ENCODE peak calls at places on chromosomes 7 and 10, in seven cellular contexts. Q is mesenchymal stem cell; D is PC-9; T is breast epithelium; Z is body of pancreas; A is adrenal gland; O is CD4-positive, alpha-beta memory T cell. R is an unnamed sample.

GRCh38 chr10:104638861-104639594 is 2.1 kb upstream of the SORCS3 start:
- DNase-seq in Q (no peak), D (no peak), T (no peak), Z (no peak), A (no peak), O (no peak), R (no peak)

GRCh38 chr10:71772832-71773220 is 494 bp downstream of the VSIR start:
- DNase-seq in Q (no peak), D (no peak), T (no peak), Z (no peak), A (no peak), O (no peak), R (no peak)

GRCh38 chr7:17411922-17412321 is 113.5 kb downstream of the AHR start:
- DNase-seq in Q (no peak), D (no peak), T (no peak), Z (no peak), A (no peak), O (no peak), R (no peak)

GRCh38 chr10:131128731-131129130 is 182.8 kb downstream of the TCERG1L start:
- DNase-seq in Q (no peak), D (no peak), T (no peak), Z (no peak), A (no peak), O (no peak), R (no peak)

GRCh38 chr10:71964669-71965515 is 697 bp downstream of the CHST3 start:
- DNase-seq in Q (peak), D (peak), T (peak), Z (peak), A (peak), O (no peak), R (no peak)

GRCh38 chr10:55183993-55184392 is 383.0 kb upstream of the PCDH15 start:
- DNase-seq in Q (no peak), D (no peak), T (no peak), Z (no peak), A (no peak), O (no peak), R (no peak)

GRCh38 chr7:122433765-122434164 is 129.2 kb upstream of the FEZF1 start:
- DNase-seq in Q (peak), D (no peak), T (no peak), Z (no peak), A (no peak), O (no peak), R (no peak)

GRCh38 chr7:138738551-138739335 is 37.6 kb upstream of the SVOPL start:
- DNase-seq in Q (peak), D (peak), T (peak), Z (peak), A (peak), O (peak), R (no peak)

GRCh38 chr10:111524134-111524533 is 447.3 kb downstream of the ADRA2A start:
- DNase-seq in Q (no peak), D (no peak), T (no peak), Z (no peak), A (no peak), O (no peak), R (no peak)

GRCh38 chr10:110563132-110563531 is 4.4 kb upstream of the SMC3 start:
- DNase-seq in Q (no peak), D (no peak), T (no peak), Z (no peak), A (peak), O (no peak), R (no peak)

GRCh38 chr10:1664565-1664964 is 72.8 kb downstream of the ADARB2 start:
- DNase-seq in Q (no peak), D (no peak), T (no peak), Z (no peak), A (no peak), O (no peak), R (no peak)

GRCh38 chr10:123645615-123646014 is 20.5 kb upstream of the GPR26 start:
- DNase-seq in Q (no peak), D (no peak), T (no peak), Z (no peak), A (no peak), O (no peak), R (no peak)

GRCh38 chr10:110273474-110273873 is 31.2 kb downstream of the SMNDC1 start:
- DNase-seq in Q (peak), D (peak), T (peak), Z (peak), A (peak), O (peak), R (peak)

GRCh38 chr10:59337254-59337653 is 25.1 kb downstream of the FAM13C start:
- DNase-seq in Q (peak), D (no peak), T (peak), Z (peak), A (peak), O (no peak), R (peak)

GRCh38 chr10:127158663-127159062 is 37.7 kb downstream of the INSYN2A start:
- DNase-seq in Q (peak), D (no peak), T (no peak), Z (no peak), A (no peak), O (no peak), R (no peak)

GRCh38 chr10:77591238-77591880 is 46.2 kb downstream of the KCNMA1 start:
- DNase-seq in Q (no peak), D (no peak), T (no peak), Z (no peak), A (no peak), O (no peak), R (no peak)

GRCh38 chr7:102287082-102287464 is 405 bp downstream of the SH2B2 start:
- DNase-seq in Q (no peak), D (no peak), T (no peak), Z (no peak), A (no peak), O (no peak), R (no peak)

GRCh38 chr7:25859732-25860131 is 292.3 kb upstream of the NFE2L3 start:
- DNase-seq in Q (no peak), D (no peak), T (no peak), Z (no peak), A (no peak), O (no peak), R (no peak)

DNA sequence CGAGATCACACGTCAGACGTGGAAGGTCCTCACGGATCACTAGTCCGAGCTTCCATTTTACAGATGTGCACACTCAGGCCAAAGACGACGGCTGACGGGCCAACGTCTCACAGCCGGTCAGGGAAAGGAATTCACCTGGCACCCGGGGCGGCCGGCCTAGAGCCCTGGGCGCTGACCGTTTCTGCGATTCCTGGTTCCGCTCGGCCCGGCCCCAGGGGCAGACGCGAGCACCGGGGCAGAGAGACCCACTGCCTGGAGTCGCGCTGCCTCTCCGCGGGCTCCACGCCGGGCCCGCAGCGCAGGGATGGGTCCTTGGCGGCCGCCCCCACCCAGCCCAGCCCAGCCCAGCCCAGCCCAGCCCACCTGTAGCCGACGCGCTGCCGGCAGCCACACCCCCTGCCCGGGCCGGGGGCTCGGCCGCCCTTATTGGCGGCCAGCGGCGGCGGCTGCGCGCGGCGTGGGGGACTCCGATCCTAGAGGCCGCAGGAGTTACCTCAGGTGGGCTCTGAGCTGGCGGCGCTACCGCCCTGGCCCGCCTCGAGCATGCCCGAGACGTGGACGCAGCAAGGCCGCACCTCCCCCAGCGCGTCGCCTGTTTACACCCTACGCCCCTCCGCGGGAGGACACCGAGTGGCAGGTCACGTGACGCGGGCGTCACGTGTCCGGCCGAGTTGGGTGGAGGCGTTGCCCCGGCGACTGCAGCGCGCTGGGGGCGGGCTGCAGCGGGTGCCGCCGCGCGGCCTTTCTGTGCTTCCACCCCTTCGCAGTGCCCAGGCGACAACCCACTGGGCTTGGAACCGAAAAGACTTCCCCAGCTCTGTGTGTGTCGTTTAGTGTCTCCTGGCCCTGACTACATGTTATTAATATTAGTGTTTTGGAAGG is 78.1 kb downstream of the ZFAND4 start:
- DNase-seq in Q (peak), D (peak), T (peak), Z (peak), A (peak), O (peak), R (peak)
- H3K27ac ChIP-seq in Q (no peak), D (no peak), T (peak), Z (peak), A (peak), O (peak), R (peak)

GRCh38 chr10:35797187-35797586 is 155.1 kb upstream of the FZD8 start:
- DNase-seq in Q (no peak), D (no peak), T (no peak), Z (no peak), A (no peak), O (no peak), R (no peak)
- H3K27ac ChIP-seq in Q (no peak), D (no peak), T (no peak), Z (no peak), A (no peak), O (no peak), R (no peak)

DNA sequence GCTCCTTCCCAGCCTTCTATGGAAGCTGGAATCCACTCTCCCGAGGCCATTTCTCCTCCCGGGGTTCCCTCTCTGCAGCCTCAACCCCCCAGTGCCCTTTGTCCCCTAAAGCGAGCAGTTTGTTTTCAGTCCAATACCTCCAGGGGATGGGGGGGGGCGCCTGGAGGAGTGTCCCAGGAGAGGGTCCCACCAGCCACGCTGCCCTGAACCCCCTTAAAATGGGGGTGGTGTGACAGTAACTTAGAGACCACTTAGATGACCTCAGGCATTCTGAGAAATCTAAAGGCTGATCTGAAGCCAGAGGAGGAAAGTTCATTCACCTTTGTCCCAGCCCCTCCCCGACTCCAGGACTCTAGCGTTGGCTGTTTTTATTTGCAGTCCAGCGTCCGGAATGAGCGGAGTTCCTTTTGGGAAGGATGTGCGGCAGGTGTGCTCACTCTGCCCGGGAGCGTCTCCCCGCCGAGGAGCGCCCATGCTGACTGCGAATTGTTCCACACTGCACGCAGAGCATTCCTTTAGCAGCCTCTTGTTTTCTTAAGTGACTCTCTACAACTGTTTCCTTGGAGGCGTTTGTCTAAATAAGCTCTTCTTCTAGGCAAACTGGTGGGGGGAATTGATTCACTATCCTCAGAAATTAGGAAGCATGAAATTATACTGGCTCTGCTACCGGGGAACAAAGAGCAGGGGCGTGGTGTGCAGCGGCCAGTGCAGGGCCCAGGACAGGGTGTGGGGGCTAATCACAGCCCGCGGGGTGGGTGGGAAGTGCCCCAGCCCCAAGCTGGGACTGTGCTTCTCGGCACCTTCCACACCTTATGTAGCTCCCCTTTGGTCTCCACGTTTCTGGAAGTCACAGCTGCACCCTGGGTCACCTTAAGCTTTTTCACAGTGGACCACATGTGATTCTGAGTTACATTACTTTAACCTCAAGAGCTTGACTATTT is 46.3 kb downstream of the SYPL1 start:
- DNase-seq in Q (no peak), D (peak), T (no peak), Z (no peak), A (peak), O (no peak), R (no peak)
- H3K27ac ChIP-seq in Q (no peak), D (peak), T (peak), Z (peak), A (peak), O (no peak), R (peak)

GRCh38 chr7:6578114-6579084 is 1.1 kb downstream of the ZDHHC4 start:
- DNase-seq in Q (peak), D (peak), T (no peak), Z (no peak), A (no peak), O (no peak), R (no peak)
- H3K27ac ChIP-seq in Q (no peak), D (peak), T (peak), Z (peak), A (peak), O (peak), R (peak)

DNA sequence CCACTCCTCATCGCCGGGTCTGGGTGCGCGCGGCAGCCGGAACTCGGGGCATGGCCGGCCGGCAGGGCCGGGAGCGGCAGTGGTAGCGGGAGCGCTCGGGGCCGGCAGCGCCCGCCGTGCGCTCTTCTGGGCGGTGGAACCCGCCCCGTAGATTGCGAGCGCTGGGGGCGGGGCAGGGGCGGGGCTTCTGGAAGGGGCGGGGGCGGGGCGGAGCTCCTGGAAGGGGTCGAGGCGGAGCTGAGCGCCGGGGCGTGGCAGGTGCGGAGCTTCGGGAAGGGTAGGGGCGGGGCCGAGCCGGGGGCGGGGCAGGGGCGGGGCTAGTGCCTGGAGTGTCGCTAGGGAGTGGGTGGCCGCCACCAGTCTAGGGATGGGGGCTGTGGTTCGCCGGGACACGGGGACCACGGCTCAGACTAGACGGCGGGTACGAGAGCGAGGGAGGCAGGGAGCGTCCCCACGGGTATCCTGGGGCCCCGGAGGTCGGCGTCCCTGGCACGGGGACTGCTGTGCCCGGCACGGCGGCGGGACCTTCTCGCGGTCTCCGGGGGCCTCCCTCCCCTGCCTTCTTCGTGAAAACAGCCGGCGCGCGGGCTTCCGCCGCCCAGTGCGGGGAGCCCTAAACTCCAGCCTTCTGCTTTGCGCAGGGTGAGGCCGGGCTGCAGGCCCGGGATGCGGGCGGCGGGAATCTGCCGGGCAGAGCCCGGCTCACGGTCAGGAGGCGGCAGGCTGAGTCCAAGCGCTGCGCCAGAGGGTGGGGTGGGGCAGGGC is at the start of gene STK32C:
- DNase-seq in Q (peak), D (peak), T (peak), Z (peak), A (peak), O (peak), R (peak)
- H3K27ac ChIP-seq in Q (no peak), D (no peak), T (peak), Z (peak), A (peak), O (no peak), R (no peak)

R was measured in epithelial cell of prostate.